ENCODE peak calls at places on chromosomes 16 and 17, in ten cellular contexts. Y is stimulated activated CD8-positive, alpha-beta memory T cell treated with anti-CD3 and anti-CD28 coated beads, Interleukin-4, amount 100 ng/mL, for 48 hours; W is activated CD4-positive, alpha-beta T cell treated with anti-CD3 and anti-CD28 coated beads, Interleukin-2, amount 10 ng/mL, durations not matched to agents 7 days and 5 days; D is BJ; L is left kidney; S is activated T-cell treated with anti-CD3 and anti-CD28 coated beads, Interleukin-2, amount 50 U/mL, for 24 hours; K is A172; A is left ventricle myocardium superior; I is NCI-H345; P is iris pigment epithelial cell. Q is an unnamed sample.
A peak's percentile ranks its signal among the peaks of the same experiment; 100 is the strongest.

GRCh38 chr16:89431158-89431584 is 59.2 kb downstream of the ANKRD11 start:
- DNase-seq in K (no peak), I (peak; percentile 23), L (peak; percentile 71), P (no peak), W (no peak), Y (no peak), D (peak; percentile 59), S (no peak), A (peak; percentile 49), Q (peak; percentile 56)

GRCh38 chr17:82947051-82947991 is 107.5 kb upstream of the ZNF750 start:
- DNase-seq in W (no peak), Y (no peak), P (no peak), I (no peak), A (no peak), D (no peak), S (no peak), K (no peak), L (no peak), Q (no peak)

GRCh38 chr16:3518983-3519343 is 18.2 kb downstream of the CLUAP1 start:
- DNase-seq in A (no peak), Y (no peak), W (no peak), D (no peak), L (no peak), S (no peak), K (no peak), P (no peak), I (no peak), Q (no peak)

GRCh38 chr17:70168979-70169706 is at the start of gene KCNJ2:
- DNase-seq in I (peak; percentile 87), D (peak; percentile 26), K (no peak), A (peak; percentile 95), L (peak; percentile 96), S (peak; percentile 62), Y (peak; percentile 74), P (peak; percentile 87), W (peak; percentile 67), Q (no peak)

GRCh38 chr16:66451548-66451947 is 24.5 kb downstream of the BEAN1 start:
- DNase-seq in S (no peak), P (no peak), L (no peak), I (no peak), Y (no peak), D (no peak), A (no peak), W (no peak), K (no peak), Q (no peak)

GRCh38 chr17:28057731-28058246 is 15.3 kb downstream of the NLK start:
- DNase-seq in W (no peak), Y (no peak), I (no peak), D (no peak), A (no peak), L (no peak), P (peak; percentile 84), K (no peak), S (no peak), Q (no peak)

GRCh38 chr17:14737984-14738651 is 437.2 kb downstream of the HS3ST3B1 start:
- DNase-seq in P (peak; percentile 100), D (peak; percentile 89), Y (no peak), W (no peak), S (no peak), L (no peak), K (peak; percentile 72), I (no peak), A (peak; percentile 49), Q (no peak)

GRCh38 chr16:85524630-85525463 is 88.3 kb upstream of the GSE1 start:
- DNase-seq in Y (no peak), L (no peak), I (peak; percentile 42), P (peak; percentile 41), W (no peak), A (peak; percentile 64), K (peak; percentile 49), S (no peak), D (no peak), Q (peak; percentile 91)

GRCh38 chr17:77281904-77282367 is 141.2 kb downstream of the SEC14L1 start:
- DNase-seq in Y (no peak), I (peak; percentile 40), P (no peak), K (no peak), W (no peak), D (no peak), L (peak; percentile 44), S (peak; percentile 39), A (no peak), Q (peak; percentile 74)

GRCh38 chr16:23826528-23827244 is 9.1 kb upstream of the PRKCB start:
- DNase-seq in P (no peak), A (no peak), I (no peak), Y (no peak), K (no peak), D (no peak), L (no peak), S (no peak), W (peak; percentile 47), Q (no peak)

GRCh38 chr16:70686376-70687171 is 721 bp upstream of the MTSS2 start:
- DNase-seq in A (no peak), W (no peak), I (no peak), P (no peak), K (no peak), Y (no peak), D (no peak), L (no peak), S (no peak), Q (peak; percentile 41)

GRCh38 chr17:41705271-41705991 is 6.7 kb upstream of the GAST start:
- DNase-seq in S (no peak), W (no peak), A (no peak), Y (no peak), L (peak; percentile 50), P (peak; percentile 71), K (no peak), D (no peak), I (peak; percentile 13), Q (no peak)

GRCh38 chr17:79026345-79027273 is 2.6 kb downstream of the C1QTNF1 start:
- DNase-seq in Y (no peak), I (peak; percentile 55), L (no peak), K (peak; percentile 90), S (peak; percentile 25), P (peak; percentile 47), W (no peak), D (no peak), A (peak; percentile 74), Q (no peak)

GRCh38 chr16:49590166-49590871 is 216.7 kb downstream of the C16orf78 start:
- DNase-seq in K (no peak), S (no peak), A (no peak), Y (no peak), P (no peak), I (no peak), W (no peak), D (no peak), L (peak; percentile 84), Q (no peak)

GRCh38 chr17:11692688-11693087 is 94.4 kb downstream of the DNAH9 start:
- DNase-seq in Y (no peak), S (no peak), L (no peak), A (no peak), D (no peak), W (no peak), P (no peak), K (no peak), I (no peak), Q (no peak)

GRCh38 chr17:51319186-51319585 is 58.8 kb downstream of the UTP18 start:
- DNase-seq in K (no peak), W (no peak), L (no peak), S (no peak), Y (no peak), I (no peak), P (no peak), D (no peak), A (no peak), Q (no peak)

GRCh38 chr17:5364156-5364555 is 55.3 kb downstream of the NUP88 start:
- DNase-seq in D (peak; percentile 9), Y (no peak), S (no peak), A (no peak), K (no peak), I (no peak), P (peak; percentile 83), W (no peak), L (no peak), Q (no peak)

GRCh38 chr17:58325289-58325726 is 3.3 kb downstream of the TSPOAP1 start:
- DNase-seq in S (no peak), W (peak; percentile 38), L (peak; percentile 89), Y (no peak), P (no peak), A (peak; percentile 28), D (no peak), I (no peak), K (no peak), Q (no peak)

GRCh38 chr16:2895813-2896212 is 12.8 kb downstream of the FLYWCH2 start:
- DNase-seq in I (no peak), Y (no peak), A (no peak), S (no peak), W (no peak), L (no peak), D (no peak), K (peak; percentile 82), P (peak; percentile 69), Q (no peak)

GRCh38 chr16:84983308-84983707 is 28.0 kb downstream of the ZDHHC7 start:
- DNase-seq in D (no peak), S (no peak), W (no peak), P (no peak), K (no peak), I (no peak), L (no peak), Y (no peak), A (peak; percentile 47), Q (no peak)

GRCh38 chr17:48175692-48176450 is 68.3 kb downstream of the SNX11 start:
- DNase-seq in Y (no peak), P (peak; percentile 44), A (no peak), S (no peak), W (no peak), I (no peak), K (peak; percentile 55), L (no peak), D (peak; percentile 29), Q (no peak)

GRCh38 chr17:78276499-78276898 is 45.1 kb downstream of the TMEM235 start:
- DNase-seq in I (no peak), S (no peak), Y (no peak), K (no peak), P (no peak), A (no peak), D (no peak), L (no peak), W (no peak), Q (no peak)

GRCh38 chr17:68204736-68205135 is 43.1 kb upstream of the AMZ2 start:
- DNase-seq in S (no peak), L (peak; percentile 30), I (peak; percentile 14), K (peak; percentile 14), W (no peak), P (no peak), D (no peak), A (no peak), Y (peak; percentile 52), Q (no peak)

GRCh38 chr17:67403065-67403464 is 26.0 kb downstream of the PITPNC1 start:
- DNase-seq in W (no peak), K (no peak), L (no peak), D (no peak), A (no peak), S (no peak), I (no peak), Y (no peak), P (no peak), Q (no peak)

GRCh38 chr16:46982335-46982734 is 8.9 kb upstream of the DNAJA2 start:
- DNase-seq in K (no peak), A (no peak), S (no peak), D (no peak), W (no peak), P (no peak), I (no peak), L (no peak), Y (no peak), Q (no peak)

GRCh38 chr16:54649846-54650245 is 280.8 kb upstream of the IRX5 start:
- DNase-seq in I (no peak), K (no peak), L (peak; percentile 81), S (no peak), Y (no peak), D (no peak), P (no peak), A (no peak), W (no peak), Q (no peak)

GRCh38 chr17:65228734-65229390 is 91.7 kb downstream of the RGS9 start:
- DNase-seq in I (no peak), D (peak; percentile 88), W (peak; percentile 48), Y (peak; percentile 66), K (peak; percentile 93), S (peak; percentile 50), L (peak; percentile 32), A (no peak), P (peak; percentile 65), Q (no peak)

GRCh38 chr17:35050170-35050569 is 13.3 kb downstream of the RFFL start:
- DNase-seq in I (no peak), A (no peak), K (no peak), L (no peak), D (no peak), W (no peak), Y (no peak), P (no peak), S (no peak), Q (no peak)

Q was measured in T47D.